ENCODE peak calls at places on chromosomes 6 and 20, in eight cellular contexts. D is CD4-positive, CD25-positive, alpha-beta regulatory T cell; M is NCI-H2081; B is NAMALWA; U is AG20443; H is uterus; T is erythroblast; J is H54. G is an unnamed sample.

GRCh38 chr20:23019403-23019802 is 15.7 kb upstream of the SSTR4 start:
- DNase-seq in D (no peak), M (no peak), B (no peak), U (no peak), H (no peak), T (no peak), J (no peak), G (no peak)

GRCh38 chr6:158020811-158021210 is 39.1 kb downstream of the SYNJ2 start:
- DNase-seq in D (no peak), M (no peak), B (no peak), U (no peak), H (no peak), T (no peak), J (no peak), G (no peak)

GRCh38 chr20:22579119-22579427 is 5.3 kb downstream of the FOXA2 start:
- DNase-seq in D (no peak), M (peak; percentile 94), B (no peak), U (no peak), H (no peak), T (no peak), J (no peak), G (no peak)

GRCh38 chr20:64051532-64052325 is 2.3 kb upstream of the SOX18 start:
- DNase-seq in D (no peak), M (no peak), B (no peak), U (no peak), H (peak; percentile 82), T (no peak), J (no peak), G (no peak)

GRCh38 chr6:139271056-139271455 is 20.7 kb downstream of the TXLNB start:
- DNase-seq in D (no peak), M (no peak), B (peak; percentile 76), U (no peak), H (no peak), T (no peak), J (peak; percentile 5), G (peak; percentile 60)

GRCh38 chr20:24783631-24784492 is 165.2 kb upstream of the CST7 start:
- DNase-seq in D (no peak), M (no peak), B (peak; percentile 20), U (no peak), H (no peak), T (no peak), J (no peak), G (peak; percentile 73)

GRCh38 chr6:116439572-116439971 is 21.6 kb upstream of the CALHM6 start:
- DNase-seq in D (no peak), M (no peak), B (no peak), U (no peak), H (no peak), T (no peak), J (no peak), G (no peak)

GRCh38 chr20:3203315-3204123 is 963 bp downstream of the DDRGK1 start:
- DNase-seq in D (peak; percentile 8), M (peak; percentile 85), B (no peak), U (peak; percentile 48), H (no peak), T (peak; percentile 82), J (peak; percentile 52), G (peak; percentile 52)

GRCh38 chr20:49171928-49172327 is 16.2 kb downstream of the STAU1 start:
- DNase-seq in D (no peak), M (no peak), B (no peak), U (no peak), H (no peak), T (no peak), J (no peak), G (no peak)

GRCh38 chr20:5065489-5066383 is 54.0 kb downstream of the PCNA start:
- DNase-seq in D (no peak), M (no peak), B (no peak), U (peak; percentile 97), H (no peak), T (peak; percentile 58), J (peak; percentile 85), G (no peak)

GRCh38 chr20:53146201-53146891 is 174.2 kb downstream of the TSHZ2 start:
- DNase-seq in D (no peak), M (peak; percentile 49), B (no peak), U (no peak), H (no peak), T (no peak), J (no peak), G (peak; percentile 60)

GRCh38 chr20:48928832-48929725 is 7.6 kb downstream of the ARFGEF2 start:
- DNase-seq in D (no peak), M (no peak), B (no peak), U (peak; percentile 70), H (no peak), T (no peak), J (no peak), G (no peak)

GRCh38 chr20:32004963-32005362 is 5.3 kb upstream of the CCM2L start:
- DNase-seq in D (no peak), M (no peak), B (peak; percentile 54), U (peak; percentile 43), H (no peak), T (no peak), J (peak; percentile 50), G (no peak)

G was measured in GM12865.